ENCODE peak calls at places on chromosomes 5 and 9, in four cellular contexts. T is astrocyte, W is GM23248, C is NT2/D1. P is an unnamed sample.
A peak's percentile ranks its signal among the peaks of the same experiment; 100 is the strongest.

GRCh38 chr5:2658421-2658820 is 93.1 kb downstream of the IRX2 start:
- DNase-seq in W (peak; percentile 34), C (no peak), T (peak; percentile 95), P (no peak)

GRCh38 chr9:91255327-91255726 is 106.4 kb downstream of the AUH start:
- DNase-seq in C (no peak), W (peak; percentile 63), T (peak; percentile 59), P (peak; percentile 90)

GRCh38 chr5:136249678-136250266 is 56.8 kb upstream of the SMIM32 start:
- DNase-seq in C (peak; percentile 51), W (peak; percentile 81), T (peak; percentile 56), P (peak; percentile 82)

GRCh38 chr5:62600560-62601252 is 22.1 kb downstream of the LRRC70 start:
- DNase-seq in T (no peak), W (no peak), C (no peak), P (no peak)

GRCh38 chr5:62082370-62082778 is 223.6 kb upstream of the KIF2A start:
- DNase-seq in W (peak; percentile 79), C (no peak), T (peak; percentile 69), P (peak; percentile 64)

GRCh38 chr9:130743644-130744043 is 50.1 kb downstream of the EXOSC2 start:
- DNase-seq in T (no peak), C (no peak), W (no peak), P (no peak)

GRCh38 chr5:155943516-155944407 is 383.2 kb upstream of the SGCD start:
- DNase-seq in C (peak; percentile 36), T (peak; percentile 48), W (peak; percentile 81), P (peak; percentile 84)

GRCh38 chr9:136171009-136171800 is 33.7 kb downstream of the LHX3 start:
- DNase-seq in W (no peak), T (peak; percentile 3), C (peak; percentile 92), P (peak; percentile 34)

GRCh38 chr9:78032599-78033457 is 1.2 kb upstream of the GNAQ start:
- DNase-seq in W (no peak), T (no peak), C (no peak), P (no peak)

GRCh38 chr9:137011130-137011529 is 14.8 kb upstream of the CLIC3 start:
- DNase-seq in T (no peak), C (no peak), W (no peak), P (no peak)

GRCh38 chr5:56981906-56982305 is 30.0 kb upstream of the MIER3 start:
- DNase-seq in C (no peak), T (no peak), W (no peak), P (no peak)

GRCh38 chr5:44001675-44002380 is 387.4 kb downstream of the FGF10 start:
- DNase-seq in T (no peak), C (no peak), W (no peak), P (no peak)

GRCh38 chr5:147852365-147852764 is 20.9 kb upstream of the SPINK1 start:
- DNase-seq in W (no peak), T (no peak), C (no peak), P (no peak)

GRCh38 chr9:137167752-137168574 is 1.9 kb downstream of the LRRC26 start:
- DNase-seq in T (no peak), C (no peak), W (no peak), P (no peak)

GRCh38 chr9:94922098-94922607 is 195.7 kb downstream of the AOPEP start:
- DNase-seq in T (peak; percentile 100), C (no peak), W (peak; percentile 95), P (peak; percentile 96)

GRCh38 chr5:157384971-157385709 is 74.9 kb upstream of the NIPAL4 start:
- DNase-seq in T (peak; percentile 99), C (peak; percentile 30), W (peak; percentile 98), P (peak; percentile 98)

GRCh38 chr5:83306572-83307241 is 164.8 kb upstream of the VCAN start:
- DNase-seq in T (peak; percentile 96), C (no peak), W (peak; percentile 91), P (peak; percentile 94)

GRCh38 chr9:111928342-111928720 is 31.7 kb downstream of the UGCG start:
- DNase-seq in C (no peak), T (peak; percentile 73), W (peak; percentile 70), P (no peak)

GRCh38 chr5:117255211-117256032 is 680.8 kb upstream of the SEMA6A start:
- DNase-seq in C (no peak), T (no peak), W (no peak), P (no peak)

GRCh38 chr9:116544896-116545295 is 142.2 kb upstream of the TRIM32 start:
- DNase-seq in T (no peak), W (no peak), C (no peak), P (no peak)

GRCh38 chr5:154849261-154849660 is 1.1 kb downstream of the FAXDC2 start:
- DNase-seq in W (no peak), T (no peak), C (no peak), P (no peak)

GRCh38 chr5:154844800-154845199 is 5.6 kb downstream of the FAXDC2 start:
- DNase-seq in W (no peak), C (no peak), T (no peak), P (no peak)

GRCh38 chr5:154851351-154851750 is 948 bp upstream of the FAXDC2 start:
- DNase-seq in W (no peak), T (no peak), C (no peak), P (no peak)

GRCh38 chr5:154850255-154851062 is at the start of gene FAXDC2:
- DNase-seq in W (peak; percentile 93), T (peak; percentile 82), C (peak; percentile 54), P (peak; percentile 93)

DNA sequence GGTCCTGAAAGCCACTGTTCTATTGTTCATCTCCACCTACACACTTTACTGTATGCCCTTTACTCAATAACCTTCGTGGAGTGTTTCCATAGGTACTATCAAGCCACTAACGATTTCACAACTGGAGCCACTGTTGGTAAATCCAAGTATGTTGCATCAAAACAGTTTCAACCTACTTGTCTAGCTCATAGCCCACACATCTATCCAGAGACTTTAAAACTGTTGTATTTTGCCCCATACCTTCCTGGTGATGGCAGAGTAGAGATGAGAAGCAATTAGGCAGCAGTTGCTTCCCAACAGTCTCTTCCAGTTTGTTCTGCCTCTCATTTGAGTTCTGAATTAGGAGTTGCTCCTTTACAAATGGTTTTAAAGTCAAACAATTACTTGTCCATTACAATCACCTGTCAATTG is 607 bp downstream of the FAXDC2 start:
- DNase-seq in C (no peak), W (peak; percentile 81), T (peak; percentile 27), P (peak; percentile 79)
- H3K9ac ChIP-seq in C (no peak overlapping the region), W (peak overlapping the region; percentile 79), T (peak overlapping the region; percentile 56), P (peak overlapping the region; percentile 91)

GRCh38 chr9:89426389-89426961 is 71.4 kb downstream of the SEMA4D start:
- DNase-seq in W (no peak), T (no peak), C (no peak), P (no peak)
- H3K4me1 ChIP-seq in W (peaks cover 11% of the 10 kb centered on the region), T (peaks cover 25% of the 10 kb centered on the region), C (peaks cover 4% of the 10 kb centered on the region), P (peaks cover 15% of the 10 kb centered on the region)

DNA sequence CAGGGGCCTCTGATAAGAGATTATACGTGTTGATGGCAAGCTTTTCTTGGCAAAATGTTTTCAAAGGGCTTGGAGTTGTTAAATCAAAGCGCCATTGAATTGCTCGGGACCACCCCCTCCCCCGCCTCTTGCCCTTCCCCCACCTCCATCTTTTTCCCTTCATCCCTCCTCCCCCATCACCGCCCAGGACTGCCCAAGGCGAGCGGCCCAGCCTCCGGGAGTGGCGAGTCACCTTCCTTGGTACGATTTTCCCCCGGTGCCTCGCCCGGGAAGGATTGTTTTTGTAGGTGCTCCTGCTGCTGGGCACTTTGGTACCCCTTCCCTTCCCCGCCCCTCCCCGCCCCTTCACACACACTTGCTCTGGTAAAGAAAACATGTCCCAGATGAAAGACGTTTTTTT is 61.2 kb downstream of the TMEM174 start:
- DNase-seq in W (no peak), C (no peak), T (no peak), P (no peak)
- H3K4me3 ChIP-seq in W (no peak overlapping the region), C (peak overlapping the region; percentile 32), T (peak overlapping the region; percentile 51), P (no peak overlapping the region)

GRCh38 chr9:110141118-110141797 is 66.7 kb downstream of the C9orf152 start:
- DNase-seq in T (peak; percentile 99), C (no peak), W (peak; percentile 97), P (peak; percentile 91)
- H3K9ac ChIP-seq in T (peak overlapping the region; percentile 54), C (no peak overlapping the region), W (peak overlapping the region; percentile 4), P (peak overlapping the region; percentile 32)

DNA sequence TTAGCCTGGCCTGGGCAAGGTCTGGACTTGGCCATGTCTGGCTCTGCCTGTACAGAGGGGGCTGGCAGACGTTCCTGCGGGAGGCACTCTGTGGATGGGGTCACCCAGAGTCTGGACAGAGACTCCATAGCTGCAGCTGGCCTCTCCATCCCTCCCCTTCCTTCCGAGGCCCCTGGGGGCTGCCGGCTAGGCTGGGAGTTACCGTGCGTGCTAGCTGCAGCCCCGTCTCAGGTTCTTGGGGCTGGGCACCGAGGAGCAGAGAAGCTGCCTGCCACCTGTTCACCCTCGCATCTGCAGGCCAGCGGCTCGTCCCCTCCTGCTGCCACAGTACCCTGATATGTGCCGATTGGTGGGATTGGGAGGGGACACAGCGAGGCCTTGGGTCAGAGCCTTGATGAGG is 63.4 kb downstream of the RXRA start:
- DNase-seq in T (no peak), C (no peak), W (no peak), P (no peak)
- H3K4me1 ChIP-seq in T (no peaks in the 10 kb centered on the region), C (peaks cover 21% of the 10 kb centered on the region), W (peaks cover 6% of the 10 kb centered on the region), P (peaks cover 9% of the 10 kb centered on the region)

DNA sequence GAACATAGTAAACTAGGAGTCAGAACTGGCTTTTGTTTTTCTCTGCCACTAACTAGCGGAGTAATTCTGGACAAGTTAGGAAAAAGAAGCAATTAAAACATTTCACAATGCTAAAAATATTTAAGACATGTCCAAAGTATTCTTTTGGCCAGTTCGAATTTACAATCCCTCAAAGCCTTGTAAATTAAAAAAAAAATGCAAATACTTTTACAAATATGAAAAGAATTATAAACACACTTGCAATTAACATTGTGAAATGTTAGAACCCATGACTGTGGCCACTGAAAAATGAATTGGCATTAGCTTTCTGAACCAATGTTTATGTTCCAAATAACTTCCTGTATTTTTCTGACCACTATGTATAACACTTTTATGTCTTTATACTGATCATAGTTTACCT is 2.2 kb downstream of the RAD1 start:
- DNase-seq in W (peak; percentile 51), C (no peak), T (peak; percentile 38), P (peak; percentile 84)
- H3K4me3 ChIP-seq in W (peak overlapping the region; percentile 93), C (no peak overlapping the region), T (no peak overlapping the region), P (peak overlapping the region; percentile 94)